ENCODE peak calls at places on chromosomes 3 and 15, in nine cellular contexts. A is CD8-positive, alpha-beta memory T cell; P is lung; Y is astrocyte; I is right cardiac atrium; M is pancreas; R is neural progenitor cell; F is ovary; D is spleen. Q is an unnamed sample.

GRCh38 chr3:155876037-155876436 is 5.6 kb downstream of the GMPS start:
- DNase-seq in A (no peak), P (no peak), Y (no peak), I (no peak), M (no peak), R (no peak), F (no peak), D (no peak), Q (no peak)

GRCh38 chr3:35927441-35927840 is 288.1 kb downstream of the ARPP21 start:
- DNase-seq in A (no peak), P (no peak), Y (no peak), I (no peak), M (no peak), R (no peak), F (no peak), D (no peak), Q (no peak)

GRCh38 chr15:41789237-41789636 is 15.0 kb downstream of the MAPKBP1 start:
- DNase-seq in A (no peak), P (no peak), Y (no peak), I (no peak), M (no peak), R (no peak), F (no peak), D (no peak), Q (peak)

GRCh38 chr15:68217341-68217740 is 12.2 kb downstream of the CLN6 start:
- DNase-seq in A (no peak), P (no peak), Y (no peak), I (peak), M (no peak), R (no peak), F (peak), D (no peak), Q (no peak)

GRCh38 chr3:134064081-134064480 is 34.4 kb upstream of the SLCO2A1 start:
- DNase-seq in A (no peak), P (no peak), Y (no peak), I (no peak), M (no peak), R (no peak), F (no peak), D (no peak), Q (no peak)

GRCh38 chr15:80242132-80242769 is 9.8 kb downstream of the CTXND1 start:
- DNase-seq in A (no peak), P (peak), Y (no peak), I (no peak), M (no peak), R (peak), F (no peak), D (no peak), Q (no peak)

GRCh38 chr15:60000113-60000823 is 3.8 kb upstream of the FOXB1 start:
- DNase-seq in A (no peak), P (no peak), Y (no peak), I (no peak), M (no peak), R (peak), F (no peak), D (no peak), Q (no peak)

GRCh38 chr3:110568246-110568645 is 503.4 kb upstream of the NECTIN3 start:
- DNase-seq in A (no peak), P (no peak), Y (peak), I (no peak), M (no peak), R (no peak), F (no peak), D (no peak), Q (no peak)

GRCh38 chr3:189914799-189915198 is 205.9 kb downstream of the P3H2 start:
- DNase-seq in A (no peak), P (no peak), Y (peak), I (no peak), M (no peak), R (no peak), F (no peak), D (no peak), Q (no peak)

GRCh38 chr3:100954199-100954935 is 38.9 kb downstream of the ABI3BP start:
- DNase-seq in A (no peak), P (no peak), Y (no peak), I (no peak), M (no peak), R (no peak), F (no peak), D (no peak), Q (no peak)

GRCh38 chr15:41559489-41560177 is 621 bp downstream of the TYRO3 start:
- DNase-seq in A (no peak), P (no peak), Y (no peak), I (peak), M (no peak), R (peak), F (peak), D (peak), Q (no peak)

GRCh38 chr3:10232138-10232537 is 16.1 kb upstream of the TATDN2 start:
- DNase-seq in A (no peak), P (no peak), Y (no peak), I (no peak), M (no peak), R (no peak), F (no peak), D (no peak), Q (no peak)

DNA sequence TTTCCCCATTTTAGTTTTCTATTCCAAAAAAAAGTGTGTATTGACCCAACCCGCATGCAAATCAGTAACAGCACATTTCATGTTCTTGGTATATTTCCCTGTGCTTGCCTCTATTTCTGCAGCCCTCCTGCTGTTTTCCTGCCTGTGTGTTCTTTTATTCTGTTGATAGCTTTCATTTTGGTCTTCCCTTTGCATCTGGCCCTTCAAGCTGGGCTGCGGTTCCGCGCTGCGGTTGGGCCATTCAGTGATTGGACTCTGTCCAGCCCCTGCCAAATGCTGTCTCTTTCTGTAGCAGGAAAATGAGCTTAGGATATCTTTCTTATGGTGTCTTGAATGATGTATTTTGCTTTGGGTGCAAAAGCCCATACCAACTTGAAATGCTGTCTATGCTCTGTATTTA is 49.9 kb downstream of the ZNF621 start:
- DNase-seq in A (no peak), P (no peak), Y (peak), I (no peak), M (no peak), R (peak), F (no peak), D (no peak), Q (no peak)
- H3K27ac ChIP-seq in A (no peak), P (no peak), Y (no peak), I (no peak), M (no peak), R (no peak), F (no peak), D (no peak), Q (no peak)

GRCh38 chr15:36501063-36501678 is 78.3 kb upstream of the CDIN1 start:
- DNase-seq in A (no peak), P (no peak), Y (peak), I (no peak), M (peak), R (peak), F (no peak), D (no peak), Q (peak)
- H3K27ac ChIP-seq in A (no peak), P (no peak), Y (no peak), I (no peak), M (no peak), R (no peak), F (no peak), D (no peak), Q (no peak)

DNA sequence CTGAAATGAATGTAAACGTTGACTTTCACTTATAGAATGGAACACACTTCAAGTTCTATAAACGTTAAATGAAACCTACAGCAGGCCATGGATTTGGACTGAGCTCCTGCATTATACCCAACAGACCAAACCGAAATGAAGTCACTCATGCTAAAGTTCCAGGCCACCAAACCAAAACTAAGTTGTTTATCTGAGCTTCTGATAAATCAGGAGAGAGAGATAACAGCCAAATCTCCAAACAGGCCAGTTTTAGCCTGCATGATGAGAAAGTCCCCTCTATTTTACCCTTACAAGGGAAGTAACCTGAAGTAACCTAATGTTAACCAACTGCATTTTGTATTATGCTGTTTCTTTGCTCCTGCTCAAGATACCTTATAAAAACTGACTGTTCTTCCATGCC is 44.5 kb downstream of the DCUN1D1 start:
- DNase-seq in A (no peak), P (no peak), Y (no peak), I (no peak), M (no peak), R (no peak), F (no peak), D (no peak), Q (no peak)
- H3K27ac ChIP-seq in A (no peak), P (no peak), Y (no peak), I (no peak), M (no peak), R (no peak), F (no peak), D (no peak), Q (no peak)

DNA sequence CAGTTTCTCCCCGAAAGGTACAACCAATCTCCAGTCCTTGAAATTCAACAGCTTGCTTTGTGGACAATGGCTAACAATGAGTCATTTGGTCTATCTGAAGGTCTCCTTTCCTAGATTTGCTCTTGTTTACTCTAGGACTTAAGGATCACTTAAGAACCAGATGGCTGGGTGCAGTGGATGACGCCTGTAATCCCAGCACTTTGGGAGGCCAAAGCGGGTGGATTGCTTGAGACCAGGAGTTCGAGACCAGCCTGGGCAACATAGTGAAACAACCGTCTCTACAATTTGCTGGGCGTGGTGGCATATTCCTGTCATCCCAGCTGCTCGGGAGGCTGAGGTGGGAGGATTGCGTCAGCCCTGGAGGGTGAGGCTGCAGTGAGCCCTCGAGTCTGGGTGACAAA is 49.5 kb upstream of the SKIL start:
- DNase-seq in A (no peak), P (peak), Y (peak), I (no peak), M (peak), R (no peak), F (no peak), D (no peak), Q (no peak)
- H3K27ac ChIP-seq in A (no peak), P (no peak), Y (no peak), I (no peak), M (peak), R (no peak), F (no peak), D (no peak), Q (no peak)

GRCh38 chr15:43082509-43082908 is 23.3 kb downstream of the UBR1 start:
- DNase-seq in A (no peak), P (no peak), Y (no peak), I (no peak), M (no peak), R (no peak), F (no peak), D (no peak), Q (no peak)
- H3K27ac ChIP-seq in A (no peak), P (no peak), Y (no peak), I (no peak), M (no peak), R (no peak), F (no peak), D (no peak), Q (no peak)

GRCh38 chr15:58717357-58717756 is 32.1 kb downstream of the ADAM10 start:
- DNase-seq in A (no peak), P (no peak), Y (no peak), I (no peak), M (no peak), R (no peak), F (no peak), D (no peak), Q (no peak)
- H3K27ac ChIP-seq in A (no peak), P (no peak), Y (no peak), I (no peak), M (no peak), R (no peak), F (no peak), D (no peak), Q (no peak)

GRCh38 chr3:4732974-4733373 is 239.8 kb downstream of the ITPR1 start:
- DNase-seq in A (no peak), P (no peak), Y (no peak), I (no peak), M (no peak), R (peak), F (no peak), D (no peak), Q (no peak)

GRCh38 chr3:4738737-4739274 is 240.4 kb upstream of the BHLHE40 start:
- DNase-seq in A (no peak), P (no peak), Y (no peak), I (no peak), M (no peak), R (no peak), F (no peak), D (no peak), Q (no peak)

GRCh38 chr3:4736284-4736861 is 242.9 kb upstream of the BHLHE40 start:
- DNase-seq in A (no peak), P (peak), Y (peak), I (peak), M (no peak), R (no peak), F (no peak), D (no peak), Q (no peak)

GRCh38 chr3:4734454-4734853 is 241.3 kb downstream of the ITPR1 start:
- DNase-seq in A (no peak), P (no peak), Y (no peak), I (no peak), M (no peak), R (no peak), F (no peak), D (no peak), Q (no peak)

DNA sequence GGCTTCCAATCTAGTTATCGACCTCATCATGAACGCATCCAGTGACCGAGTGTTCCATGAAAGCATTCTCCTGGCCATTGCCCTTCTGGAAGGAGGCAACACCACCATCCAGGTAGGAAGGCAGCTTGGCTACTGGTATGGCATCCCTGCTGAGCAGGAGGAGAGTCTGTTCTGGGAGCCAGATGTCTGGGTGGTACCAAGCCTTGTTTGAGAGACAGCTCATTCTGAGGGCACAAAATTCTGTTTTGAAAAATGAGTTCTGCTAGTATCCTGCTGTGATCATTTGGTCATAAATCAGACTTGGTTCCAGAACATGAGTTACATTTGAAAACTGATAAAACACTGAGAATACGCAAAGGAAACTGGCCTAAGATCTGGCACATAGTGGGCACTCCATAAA is 242.1 kb downstream of the ITPR1 start:
- DNase-seq in A (no peak), P (no peak), Y (no peak), I (no peak), M (no peak), R (no peak), F (no peak), D (no peak), Q (no peak)
- H3K27ac ChIP-seq in A (no peak), P (peak), Y (no peak), I (no peak), M (no peak), R (no peak), F (no peak), D (no peak), Q (no peak)

GRCh38 chr15:62107561-62108110 is 40.9 kb downstream of the C2CD4A start:
- DNase-seq in A (no peak), P (no peak), Y (no peak), I (no peak), M (no peak), R (no peak), F (no peak), D (no peak), Q (no peak)

GRCh38 chr15:62109457-62109856 is 42.7 kb downstream of the C2CD4A start:
- DNase-seq in A (no peak), P (no peak), Y (no peak), I (no peak), M (no peak), R (no peak), F (no peak), D (no peak), Q (no peak)

GRCh38 chr15:62110000-62110851 is 43.4 kb downstream of the C2CD4A start:
- DNase-seq in A (no peak), P (no peak), Y (peak), I (peak), M (no peak), R (no peak), F (no peak), D (no peak), Q (no peak)

GRCh38 chr15:62105266-62105665 is 38.5 kb downstream of the C2CD4A start:
- DNase-seq in A (no peak), P (no peak), Y (no peak), I (no peak), M (no peak), R (no peak), F (no peak), D (no peak), Q (no peak)

GRCh38 chr15:62108411-62108810 is 41.6 kb downstream of the C2CD4A start:
- DNase-seq in A (no peak), P (no peak), Y (no peak), I (no peak), M (no peak), R (no peak), F (no peak), D (no peak), Q (no peak)
- H3K27ac ChIP-seq in A (no peak), P (no peak), Y (no peak), I (no peak), M (no peak), R (no peak), F (no peak), D (no peak), Q (no peak)

GRCh38 chr15:74963213-74963612 is 6.6 kb upstream of the RPP25 start:
- DNase-seq in A (no peak), P (no peak), Y (no peak), I (no peak), M (no peak), R (no peak), F (no peak), D (no peak), Q (no peak)

GRCh38 chr15:74960995-74961588 is 4.5 kb upstream of the RPP25 start:
- DNase-seq in A (no peak), P (no peak), Y (no peak), I (no peak), M (no peak), R (no peak), F (no peak), D (no peak), Q (no peak)

GRCh38 chr15:74962671-74963070 is 6.1 kb upstream of the RPP25 start:
- DNase-seq in A (no peak), P (no peak), Y (no peak), I (no peak), M (no peak), R (no peak), F (no peak), D (no peak), Q (no peak)

GRCh38 chr15:74961616-74962015 is 5.0 kb upstream of the RPP25 start:
- DNase-seq in A (no peak), P (no peak), Y (no peak), I (no peak), M (no peak), R (no peak), F (no peak), D (no peak), Q (no peak)

GRCh38 chr15:74962219-74962618 is 5.6 kb upstream of the RPP25 start:
- DNase-seq in A (no peak), P (no peak), Y (no peak), I (no peak), M (no peak), R (no peak), F (no peak), D (no peak), Q (no peak)
- H3K27ac ChIP-seq in A (no peak), P (no peak), Y (no peak), I (no peak), M (no peak), R (no peak), F (no peak), D (no peak), Q (no peak)

Q was measured in substantia nigra.